ENCODE peak calls at places on chromosomes 12 and 14, in six cellular contexts. I is upper lobe of left lung, K is body of pancreas, U is cardiac muscle cell, X is psoas muscle, S is pancreas. O is an unnamed sample.

GRCh38 chr14:94995551-94995950 is 161.8 kb downstream of the DICER1 start:
- DNase-seq in U (no peak), I (no peak), K (no peak), S (no peak), X (no peak), O (no peak)

GRCh38 chr14:50957296-50957695 is 13.0 kb upstream of the PYGL start:
- DNase-seq in X (no peak), I (no peak), K (no peak), U (no peak), S (no peak), O (no peak)

GRCh38 chr12:102106905-102107304 is 13.0 kb downstream of the NUP37 start:
- DNase-seq in I (no peak), K (no peak), U (no peak), X (no peak), S (no peak), O (no peak)

GRCh38 chr12:44582521-44582920 is 293.6 kb downstream of the NELL2 start:
- DNase-seq in S (no peak), U (no peak), X (no peak), I (no peak), K (no peak), O (no peak)

GRCh38 chr12:95972832-95973465 is 23.2 kb downstream of the HAL start:
- DNase-seq in I (no peak), S (no peak), X (no peak), K (no peak), U (peak; percentile 11), O (no peak)

GRCh38 chr12:31021809-31022492 is 51.7 kb upstream of the DDX11 start:
- DNase-seq in U (no peak), K (no peak), I (no peak), S (no peak), X (no peak), O (no peak)

GRCh38 chr12:9717070-9717925 is 15.6 kb downstream of the CLECL1 start:
- DNase-seq in U (no peak), S (no peak), X (no peak), K (no peak), I (no peak), O (no peak)

GRCh38 chr12:53049582-53050318 is at the start of gene TNS2:
- DNase-seq in U (peak; percentile 35), X (peak; percentile 95), S (peak; percentile 76), I (peak; percentile 89), K (peak; percentile 78), O (no peak)

GRCh38 chr14:100891051-100891450 is 12.5 kb downstream of the RTL1 start:
- DNase-seq in X (peak; percentile 15), I (no peak), S (no peak), U (no peak), K (no peak), O (no peak)

GRCh38 chr14:101196051-101196450 is 292.5 kb upstream of the RTL1 start:
- DNase-seq in S (peak; percentile 4), X (no peak), K (no peak), U (no peak), I (no peak), O (no peak)

GRCh38 chr12:53207042-53207441 is at the start of gene ITGB7:
- DNase-seq in U (no peak), X (no peak), S (no peak), K (no peak), I (no peak), O (peak; percentile 83)

GRCh38 chr14:66359500-66359899 is 126.7 kb upstream of the CCDC196 start:
- DNase-seq in K (no peak), U (peak; percentile 77), I (no peak), S (no peak), X (no peak), O (peak; percentile 37)

GRCh38 chr14:104473649-104474574 is 105.7 kb upstream of the C14orf180 start:
- DNase-seq in U (no peak), S (no peak), K (no peak), I (peak; percentile 76), X (no peak), O (no peak)

GRCh38 chr12:85016423-85016822 is 19.7 kb downstream of the TSPAN19 start:
- DNase-seq in U (no peak), K (no peak), I (no peak), X (no peak), S (no peak), O (no peak)

DNA sequence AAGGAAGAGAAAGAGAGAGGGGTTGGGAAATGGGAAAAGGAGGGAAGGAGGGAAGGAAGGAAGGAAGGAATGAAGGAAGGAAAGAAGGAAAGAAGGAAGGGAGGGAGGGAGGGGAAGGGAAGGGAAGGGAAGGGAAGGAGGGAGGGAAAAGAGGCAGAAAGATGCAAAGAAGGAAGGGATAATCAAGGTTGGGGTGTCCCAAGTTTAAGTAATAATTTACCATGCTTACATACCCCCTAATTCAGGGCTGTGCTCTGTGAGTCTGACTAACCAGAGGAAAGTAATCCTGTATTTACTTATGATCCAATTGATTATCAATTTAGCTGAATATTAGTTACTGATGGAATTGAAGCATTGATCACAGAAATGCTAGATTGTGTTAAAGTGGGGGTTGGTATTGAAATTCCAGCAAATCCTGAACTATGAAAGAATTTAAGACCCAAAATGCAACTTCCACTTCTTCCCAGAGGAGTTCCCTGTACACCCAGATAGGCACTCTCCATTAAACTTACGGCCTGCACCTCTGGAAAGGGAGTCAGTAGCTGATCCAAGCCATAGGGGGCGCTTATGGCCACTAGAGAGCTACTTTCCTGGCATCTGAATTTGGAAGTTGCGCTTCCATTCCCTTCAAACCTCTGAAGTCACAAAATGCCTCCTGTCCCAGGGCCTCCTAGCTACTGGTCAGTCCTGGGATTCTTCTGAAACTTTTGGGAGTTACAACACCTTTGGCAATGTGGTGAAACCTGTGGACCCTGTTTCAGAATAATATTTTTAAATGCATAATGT is 162.7 kb upstream of the PWP1 start:
- DNase-seq in U (peak; percentile 6), I (no peak), X (no peak), S (no peak), K (no peak), O (no peak)
- TF ChIP-seq CTCF in U (no peak), I (no peak), X (no peak), S (no peak), K (no peak), O (no peak)

GRCh38 chr14:32826404-32827082 is 112.1 kb upstream of the NPAS3 start:
- DNase-seq in X (no peak), S (no peak), U (peak; percentile 46), I (no peak), K (no peak), O (no peak)
- TF ChIP-seq CTCF in X (no peak), S (no peak), U (peak; percentile 35), I (no peak), K (no peak), O (no peak)

GRCh38 chr12:110885152-110885840 is 35.1 kb downstream of the MYL2 start:
- DNase-seq in K (no peak), S (no peak), X (no peak), U (no peak), I (no peak), O (no peak)

GRCh38 chr12:110889361-110889760 is 31.0 kb downstream of the MYL2 start:
- DNase-seq in X (no peak), K (no peak), S (no peak), I (no peak), U (no peak), O (no peak)

GRCh38 chr12:110883251-110883650 is 36.5 kb downstream of the CCDC63 start:
- DNase-seq in I (no peak), S (no peak), U (no peak), X (no peak), K (no peak), O (no peak)

GRCh38 chr12:110893956-110894355 is 26.4 kb downstream of the MYL2 start:
- DNase-seq in X (no peak), K (no peak), S (no peak), I (no peak), U (no peak), O (no peak)

DNA sequence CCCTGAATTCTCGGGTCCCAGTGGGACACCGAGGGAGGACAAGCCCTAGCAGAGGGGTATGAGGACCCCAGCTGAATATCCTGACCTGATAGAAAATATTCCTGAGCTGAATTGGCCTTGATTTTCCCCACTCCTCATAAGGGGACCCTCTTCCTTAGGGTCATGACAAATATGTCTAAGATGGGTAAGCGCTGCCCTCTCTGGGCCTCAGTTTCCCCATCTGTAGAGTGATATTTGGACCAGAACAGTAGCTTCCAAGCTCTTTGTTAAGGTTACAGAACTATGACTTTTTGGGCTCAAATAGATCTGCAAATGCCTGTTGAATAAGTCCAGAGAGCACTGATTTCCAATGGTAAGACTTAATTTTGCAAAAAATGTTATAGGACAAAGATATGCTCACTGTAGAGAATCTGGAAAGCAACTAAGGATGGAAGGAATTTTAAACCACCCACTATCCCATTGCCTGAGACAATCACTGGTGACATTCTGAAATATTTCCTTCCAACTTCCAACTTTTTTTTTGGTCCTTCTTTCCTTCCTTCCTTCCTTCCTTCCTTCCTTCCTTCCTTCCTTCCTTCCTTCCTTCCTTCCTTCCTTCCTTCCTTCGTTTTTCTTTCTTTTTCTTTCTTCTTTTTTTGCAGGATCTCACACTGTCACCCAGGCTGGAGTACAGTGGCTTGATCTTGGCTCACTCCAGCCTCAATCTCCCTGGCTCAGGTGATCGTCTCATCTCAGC is 32.0 kb downstream of the MYL2 start:
- DNase-seq in K (no peak), X (no peak), S (no peak), I (no peak), U (no peak), O (no peak)
- TF ChIP-seq CTCF in K (no peak), X (no peak), S (no peak), I (no peak), U (no peak), O (no peak)

GRCh38 chr12:105317942-105318614 is 12.4 kb upstream of the C12orf75 start:
- DNase-seq in U (no peak), X (no peak), S (no peak), K (no peak), I (no peak), O (no peak)

GRCh38 chr12:105318651-105319483 is 11.6 kb upstream of the C12orf75 start:
- DNase-seq in I (no peak), S (no peak), X (no peak), K (no peak), U (no peak), O (no peak)

GRCh38 chr12:105317453-105317852 is 13.0 kb upstream of the C12orf75 start:
- DNase-seq in U (no peak), I (no peak), S (no peak), X (no peak), K (no peak), O (no peak)

GRCh38 chr12:105321125-105321524 is 9.4 kb upstream of the C12orf75 start:
- DNase-seq in K (no peak), I (no peak), X (no peak), S (no peak), U (no peak), O (no peak)

DNA sequence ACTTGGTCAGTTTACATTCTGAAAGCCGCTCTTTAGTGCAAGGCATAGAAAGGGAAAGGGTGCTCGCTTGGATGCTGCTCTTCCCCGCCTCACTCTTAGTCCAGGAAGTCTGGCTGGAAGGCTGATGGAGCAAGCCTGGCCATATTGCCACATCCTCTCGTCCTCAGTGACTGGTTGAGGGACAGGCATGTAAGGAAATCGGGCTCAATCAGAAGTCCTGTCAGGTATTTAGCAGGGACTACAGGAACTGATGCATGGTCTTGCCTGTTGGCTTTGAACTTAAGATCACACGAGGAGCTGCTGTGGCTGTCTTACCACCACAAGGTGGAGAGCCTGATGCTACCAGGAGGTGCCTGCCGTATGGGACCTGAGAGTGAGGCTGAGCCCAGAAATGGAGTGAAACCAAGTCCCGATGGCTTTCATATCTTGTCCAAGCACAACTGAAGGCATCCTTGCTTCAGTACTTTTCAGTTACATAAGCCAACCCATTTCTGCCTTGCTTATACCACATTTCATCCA is 10.7 kb upstream of the C12orf75 start:
- DNase-seq in S (no peak), K (no peak), I (no peak), X (no peak), U (no peak), O (no peak)
- TF ChIP-seq CTCF in S (no peak), K (no peak), I (no peak), X (no peak), U (no peak), O (no peak)